ENCODE peak calls at places on chromosomes 13 and 19, in seven cellular contexts. G is BE2C, R is A549, N is NCI-H69, M is choroid plexus epithelial cell, J is NCI-H1417 treated with DMSO at 0.1 percent for 48 hours, H is cardiac fibroblast. C is an unnamed sample.

GRCh38 chr19:7483720-7484201 is 5.1 kb downstream of the PEX11G start:
- DNase-seq in M (no peak), H (no peak), R (no peak), J (no peak), G (peak; percentile 63), N (peak; percentile 59), C (no peak)

GRCh38 chr13:101757446-101758039 is 305.1 kb downstream of the ITGBL1 start:
- DNase-seq in G (no peak), J (peak; percentile 75), R (peak; percentile 45), M (peak; percentile 79), N (peak; percentile 85), H (peak; percentile 46), C (peak; percentile 13)

GRCh38 chr13:30341815-30342570 is 34.6 kb upstream of the KATNAL1 start:
- DNase-seq in H (peak; percentile 90), J (no peak), G (peak; percentile 28), N (no peak), M (peak; percentile 93), R (no peak), C (no peak)

GRCh38 chr19:18176367-18177310 is 3.0 kb downstream of the IFI30 start:
- DNase-seq in J (no peak), G (no peak), R (no peak), H (no peak), N (no peak), M (no peak), C (no peak)

GRCh38 chr13:25738342-25738771 is 313.5 kb downstream of the SHISA2 start:
- DNase-seq in G (no peak), R (no peak), J (peak; percentile 34), N (peak; percentile 1), M (peak; percentile 44), H (peak; percentile 61), C (no peak)

GRCh38 chr13:81568824-81569223 is 1227.9 kb upstream of the SPRY2 start:
- DNase-seq in H (no peak), G (no peak), J (no peak), M (no peak), N (no peak), R (no peak), C (no peak)

GRCh38 chr13:31538067-31539042 is 201.0 kb upstream of the RXFP2 start:
- DNase-seq in H (peak; percentile 68), J (no peak), G (peak; percentile 31), N (peak; percentile 18), M (peak; percentile 65), R (peak; percentile 18), C (no peak)

GRCh38 chr13:21008026-21008425 is 53.4 kb downstream of the LATS2 start:
- DNase-seq in R (no peak), N (no peak), J (no peak), M (no peak), G (no peak), H (no peak), C (no peak)

GRCh38 chr13:21326155-21327030 is 132.7 kb downstream of the ZDHHC20 start:
- DNase-seq in N (peak; percentile 50), J (no peak), M (peak; percentile 54), R (no peak), H (peak; percentile 48), G (peak; percentile 33), C (no peak)